ENCODE peak calls at places on chromosomes 4 and X, in six cellular contexts. One of them, this sample, is unnamed.

GRCh38 chrX:152245231-152245630 is 106.9 kb upstream of the MAGEA10 start:
- DNase-seq in smooth muscle cell of the brain vasculature: no peak
- DNase-seq in NCI-H1105 treated with DMSO at 0.1 percent for 48 hours: no peak
- DNase-seq in activated effector memory CD4-positive, alpha-beta T cell treated with Interleukin-2 at 50 U/mL for 16 hours: no peak
- DNase-seq in T-helper 2 cell: no peak
- DNase-seq in esophagus muscularis mucosa: no peak
- DNase-seq in this sample: no peak

GRCh38 chr4:140070369-140070768 is 83.6 kb downstream of the MAML3 start:
- DNase-seq in esophagus muscularis mucosa: no peak
- DNase-seq in activated effector memory CD4-positive, alpha-beta T cell treated with Interleukin-2 at 50 U/mL for 16 hours: no peak
- DNase-seq in T-helper 2 cell: no peak
- DNase-seq in smooth muscle cell of the brain vasculature: no peak
- DNase-seq in NCI-H1105 treated with DMSO at 0.1 percent for 48 hours: no peak
- DNase-seq in this sample: no peak

GRCh38 chr4:109295081-109295480 is 7.4 kb downstream of the COL25A1 start:
- DNase-seq in T-helper 2 cell: no peak
- DNase-seq in NCI-H1105 treated with DMSO at 0.1 percent for 48 hours: no peak
- DNase-seq in smooth muscle cell of the brain vasculature: no peak
- DNase-seq in activated effector memory CD4-positive, alpha-beta T cell treated with Interleukin-2 at 50 U/mL for 16 hours: no peak
- DNase-seq in esophagus muscularis mucosa: no peak
- DNase-seq in this sample: no peak

GRCh38 chr4:7366180-7366957 is 68.4 kb downstream of the PSAPL1 start:
- DNase-seq in T-helper 2 cell: no peak
- DNase-seq in NCI-H1105 treated with DMSO at 0.1 percent for 48 hours: peak
- DNase-seq in smooth muscle cell of the brain vasculature: no peak
- DNase-seq in activated effector memory CD4-positive, alpha-beta T cell treated with Interleukin-2 at 50 U/mL for 16 hours: no peak
- DNase-seq in esophagus muscularis mucosa: no peak
- DNase-seq in this sample: peak

GRCh38 chrX:4547218-4547836 is 833.9 kb upstream of the PRKX start:
- DNase-seq in T-helper 2 cell: peak
- DNase-seq in NCI-H1105 treated with DMSO at 0.1 percent for 48 hours: peak
- DNase-seq in smooth muscle cell of the brain vasculature: peak
- DNase-seq in esophagus muscularis mucosa: no peak
- DNase-seq in activated effector memory CD4-positive, alpha-beta T cell treated with Interleukin-2 at 50 U/mL for 16 hours: no peak
- DNase-seq in this sample: peak

GRCh38 chr4:142574306-142574705 is 271.8 kb downstream of the INPP4B start:
- DNase-seq in esophagus muscularis mucosa: no peak
- DNase-seq in NCI-H1105 treated with DMSO at 0.1 percent for 48 hours: no peak
- DNase-seq in smooth muscle cell of the brain vasculature: no peak
- DNase-seq in activated effector memory CD4-positive, alpha-beta T cell treated with Interleukin-2 at 50 U/mL for 16 hours: no peak
- DNase-seq in T-helper 2 cell: no peak
- DNase-seq in this sample: no peak

GRCh38 chr4:72886602-72887001 is 182.9 kb downstream of the COX18 start:
- DNase-seq in esophagus muscularis mucosa: no peak
- DNase-seq in NCI-H1105 treated with DMSO at 0.1 percent for 48 hours: no peak
- DNase-seq in T-helper 2 cell: no peak
- DNase-seq in smooth muscle cell of the brain vasculature: no peak
- DNase-seq in activated effector memory CD4-positive, alpha-beta T cell treated with Interleukin-2 at 50 U/mL for 16 hours: no peak
- DNase-seq in this sample: no peak

GRCh38 chrX:123731987-123732678 is 719 bp downstream of the THOC2 start:
- DNase-seq in NCI-H1105 treated with DMSO at 0.1 percent for 48 hours: peak
- DNase-seq in activated effector memory CD4-positive, alpha-beta T cell treated with Interleukin-2 at 50 U/mL for 16 hours: no peak
- DNase-seq in T-helper 2 cell: no peak
- DNase-seq in smooth muscle cell of the brain vasculature: no peak
- DNase-seq in esophagus muscularis mucosa: no peak
- DNase-seq in this sample: peak

GRCh38 chrX:74923942-74924448 is 1.3 kb downstream of the NEXMIF start:
- DNase-seq in T-helper 2 cell: no peak
- DNase-seq in NCI-H1105 treated with DMSO at 0.1 percent for 48 hours: peak
- DNase-seq in esophagus muscularis mucosa: no peak
- DNase-seq in smooth muscle cell of the brain vasculature: no peak
- DNase-seq in activated effector memory CD4-positive, alpha-beta T cell treated with Interleukin-2 at 50 U/mL for 16 hours: no peak
- DNase-seq in this sample: peak

GRCh38 chr4:96833831-96834230 is 993.9 kb downstream of the PDHA2 start:
- DNase-seq in activated effector memory CD4-positive, alpha-beta T cell treated with Interleukin-2 at 50 U/mL for 16 hours: no peak
- DNase-seq in NCI-H1105 treated with DMSO at 0.1 percent for 48 hours: no peak
- DNase-seq in esophagus muscularis mucosa: no peak
- DNase-seq in smooth muscle cell of the brain vasculature: no peak
- DNase-seq in T-helper 2 cell: no peak
- DNase-seq in this sample: no peak

GRCh38 chrX:2955281-2955680 is 26.1 kb upstream of the ARSD start:
- DNase-seq in T-helper 2 cell: no peak
- DNase-seq in activated effector memory CD4-positive, alpha-beta T cell treated with Interleukin-2 at 50 U/mL for 16 hours: no peak
- DNase-seq in esophagus muscularis mucosa: no peak
- DNase-seq in NCI-H1105 treated with DMSO at 0.1 percent for 48 hours: no peak
- DNase-seq in smooth muscle cell of the brain vasculature: no peak
- DNase-seq in this sample: no peak

GRCh38 chr4:139735381-139736256 is 70.0 kb downstream of the MGST2 start:
- DNase-seq in esophagus muscularis mucosa: no peak
- DNase-seq in activated effector memory CD4-positive, alpha-beta T cell treated with Interleukin-2 at 50 U/mL for 16 hours: no peak
- DNase-seq in NCI-H1105 treated with DMSO at 0.1 percent for 48 hours: no peak
- DNase-seq in T-helper 2 cell: no peak
- DNase-seq in smooth muscle cell of the brain vasculature: no peak
- DNase-seq in this sample: peak

GRCh38 chr4:72525938-72526337 is 43.1 kb downstream of the ADAMTS3 start:
- DNase-seq in T-helper 2 cell: no peak
- DNase-seq in smooth muscle cell of the brain vasculature: peak
- DNase-seq in NCI-H1105 treated with DMSO at 0.1 percent for 48 hours: no peak
- DNase-seq in esophagus muscularis mucosa: no peak
- DNase-seq in activated effector memory CD4-positive, alpha-beta T cell treated with Interleukin-2 at 50 U/mL for 16 hours: no peak
- DNase-seq in this sample: no peak